ENCODE peak calls at places on chromosomes 6 and 20, in ten cellular contexts. One of them, this sample, is unnamed.

GRCh38 chr6:142637624-142638023 is 307.4 kb downstream of the HIVEP2 start:
- DNase-seq in endothelial cell: no peak
- DNase-seq in GM12891: no peak
- DNase-seq in NCI-H2171 treated with DMSO at 0.1 percent for 48 hours: no peak
- DNase-seq in left ventricle myocardium inferior: no peak
- DNase-seq in SK-MEL-5: no peak
- DNase-seq in caudate nucleus: no peak
- DNase-seq in NCI-H1105 treated with DMSO at 0.1 percent for 48 hours: no peak
- DNase-seq in brain microvascular endothelial cell: no peak
- DNase-seq in cardiac muscle cell: no peak
- DNase-seq in this sample: no peak

GRCh38 chr6:133951881-133952814 is 876 bp upstream of the TBPL1 start:
- DNase-seq in endothelial cell: peak
- DNase-seq in GM12891: peak
- DNase-seq in NCI-H2171 treated with DMSO at 0.1 percent for 48 hours: peak
- DNase-seq in left ventricle myocardium inferior: peak
- DNase-seq in SK-MEL-5: peak
- DNase-seq in caudate nucleus: no peak
- DNase-seq in NCI-H1105 treated with DMSO at 0.1 percent for 48 hours: peak
- DNase-seq in brain microvascular endothelial cell: peak
- DNase-seq in cardiac muscle cell: peak
- DNase-seq in this sample: peak

GRCh38 chr20:51768759-51769517 is 748 bp upstream of the ATP9A start:
- DNase-seq in endothelial cell: no peak
- DNase-seq in GM12891: no peak
- DNase-seq in NCI-H2171 treated with DMSO at 0.1 percent for 48 hours: peak
- DNase-seq in left ventricle myocardium inferior: no peak
- DNase-seq in SK-MEL-5: no peak
- DNase-seq in caudate nucleus: no peak
- DNase-seq in NCI-H1105 treated with DMSO at 0.1 percent for 48 hours: no peak
- DNase-seq in brain microvascular endothelial cell: no peak
- DNase-seq in cardiac muscle cell: no peak
- DNase-seq in this sample: no peak

GRCh38 chr6:98724537-98724936 is 109.8 kb upstream of the POU3F2 start:
- DNase-seq in endothelial cell: no peak
- DNase-seq in GM12891: no peak
- DNase-seq in NCI-H2171 treated with DMSO at 0.1 percent for 48 hours: no peak
- DNase-seq in left ventricle myocardium inferior: no peak
- DNase-seq in SK-MEL-5: no peak
- DNase-seq in caudate nucleus: no peak
- DNase-seq in NCI-H1105 treated with DMSO at 0.1 percent for 48 hours: no peak
- DNase-seq in brain microvascular endothelial cell: no peak
- DNase-seq in cardiac muscle cell: peak
- DNase-seq in this sample: peak

GRCh38 chr6:17865798-17866725 is 121.4 kb downstream of the KIF13A start:
- DNase-seq in endothelial cell: no peak
- DNase-seq in GM12891: no peak
- DNase-seq in NCI-H2171 treated with DMSO at 0.1 percent for 48 hours: no peak
- DNase-seq in left ventricle myocardium inferior: peak
- DNase-seq in SK-MEL-5: peak
- DNase-seq in caudate nucleus: no peak
- DNase-seq in NCI-H1105 treated with DMSO at 0.1 percent for 48 hours: no peak
- DNase-seq in brain microvascular endothelial cell: peak
- DNase-seq in cardiac muscle cell: no peak
- DNase-seq in this sample: peak

GRCh38 chr20:5221078-5221430 is 94.2 kb downstream of the CDS2 start:
- DNase-seq in endothelial cell: no peak
- DNase-seq in GM12891: no peak
- DNase-seq in NCI-H2171 treated with DMSO at 0.1 percent for 48 hours: no peak
- DNase-seq in left ventricle myocardium inferior: no peak
- DNase-seq in SK-MEL-5: peak
- DNase-seq in caudate nucleus: no peak
- DNase-seq in NCI-H1105 treated with DMSO at 0.1 percent for 48 hours: no peak
- DNase-seq in brain microvascular endothelial cell: no peak
- DNase-seq in cardiac muscle cell: no peak
- DNase-seq in this sample: no peak

GRCh38 chr20:46562373-46563169 is 12.1 kb upstream of the OCSTAMP start:
- DNase-seq in endothelial cell: peak
- DNase-seq in GM12891: peak
- DNase-seq in NCI-H2171 treated with DMSO at 0.1 percent for 48 hours: peak
- DNase-seq in left ventricle myocardium inferior: peak
- DNase-seq in SK-MEL-5: peak
- DNase-seq in caudate nucleus: peak
- DNase-seq in NCI-H1105 treated with DMSO at 0.1 percent for 48 hours: peak
- DNase-seq in brain microvascular endothelial cell: peak
- DNase-seq in cardiac muscle cell: peak
- DNase-seq in this sample: peak

GRCh38 chr6:144710207-144710606 is 425.1 kb downstream of the UTRN start:
- DNase-seq in endothelial cell: no peak
- DNase-seq in GM12891: no peak
- DNase-seq in NCI-H2171 treated with DMSO at 0.1 percent for 48 hours: no peak
- DNase-seq in left ventricle myocardium inferior: no peak
- DNase-seq in SK-MEL-5: peak
- DNase-seq in caudate nucleus: no peak
- DNase-seq in NCI-H1105 treated with DMSO at 0.1 percent for 48 hours: no peak
- DNase-seq in brain microvascular endothelial cell: peak
- DNase-seq in cardiac muscle cell: no peak
- DNase-seq in this sample: peak

GRCh38 chr6:118297821-118298220 is 250.3 kb upstream of the PLN start:
- DNase-seq in endothelial cell: no peak
- DNase-seq in GM12891: no peak
- DNase-seq in NCI-H2171 treated with DMSO at 0.1 percent for 48 hours: no peak
- DNase-seq in left ventricle myocardium inferior: no peak
- DNase-seq in SK-MEL-5: peak
- DNase-seq in caudate nucleus: no peak
- DNase-seq in NCI-H1105 treated with DMSO at 0.1 percent for 48 hours: no peak
- DNase-seq in brain microvascular endothelial cell: no peak
- DNase-seq in cardiac muscle cell: no peak
- DNase-seq in this sample: no peak

GRCh38 chr6:40520108-40520507 is 67.1 kb downstream of the LRFN2 start:
- DNase-seq in endothelial cell: no peak
- DNase-seq in GM12891: no peak
- DNase-seq in NCI-H2171 treated with DMSO at 0.1 percent for 48 hours: no peak
- DNase-seq in left ventricle myocardium inferior: no peak
- DNase-seq in SK-MEL-5: no peak
- DNase-seq in caudate nucleus: no peak
- DNase-seq in NCI-H1105 treated with DMSO at 0.1 percent for 48 hours: no peak
- DNase-seq in brain microvascular endothelial cell: no peak
- DNase-seq in cardiac muscle cell: no peak
- DNase-seq in this sample: no peak

GRCh38 chr6:6319947-6320811 is at the start of gene F13A1:
- DNase-seq in endothelial cell: no peak
- DNase-seq in GM12891: no peak
- DNase-seq in NCI-H2171 treated with DMSO at 0.1 percent for 48 hours: no peak
- DNase-seq in left ventricle myocardium inferior: peak
- DNase-seq in SK-MEL-5: no peak
- DNase-seq in caudate nucleus: no peak
- DNase-seq in NCI-H1105 treated with DMSO at 0.1 percent for 48 hours: peak
- DNase-seq in brain microvascular endothelial cell: no peak
- DNase-seq in cardiac muscle cell: no peak
- DNase-seq in this sample: no peak

GRCh38 chr6:103893082-103893481 is 966.6 kb downstream of the HACE1 start:
- DNase-seq in endothelial cell: no peak
- DNase-seq in GM12891: no peak
- DNase-seq in NCI-H2171 treated with DMSO at 0.1 percent for 48 hours: no peak
- DNase-seq in left ventricle myocardium inferior: no peak
- DNase-seq in SK-MEL-5: no peak
- DNase-seq in caudate nucleus: no peak
- DNase-seq in NCI-H1105 treated with DMSO at 0.1 percent for 48 hours: no peak
- DNase-seq in brain microvascular endothelial cell: peak
- DNase-seq in cardiac muscle cell: no peak
- DNase-seq in this sample: peak

GRCh38 chr6:37049990-37050853 is 44.8 kb downstream of the FGD2 start:
- DNase-seq in endothelial cell: no peak
- DNase-seq in GM12891: peak
- DNase-seq in NCI-H2171 treated with DMSO at 0.1 percent for 48 hours: no peak
- DNase-seq in left ventricle myocardium inferior: peak
- DNase-seq in SK-MEL-5: no peak
- DNase-seq in caudate nucleus: no peak
- DNase-seq in NCI-H1105 treated with DMSO at 0.1 percent for 48 hours: no peak
- DNase-seq in brain microvascular endothelial cell: no peak
- DNase-seq in cardiac muscle cell: no peak
- DNase-seq in this sample: no peak

GRCh38 chr6:31718294-31718693 is 3.1 kb downstream of the LY6G6D start:
- DNase-seq in endothelial cell: no peak
- DNase-seq in GM12891: no peak
- DNase-seq in NCI-H2171 treated with DMSO at 0.1 percent for 48 hours: no peak
- DNase-seq in left ventricle myocardium inferior: no peak
- DNase-seq in SK-MEL-5: no peak
- DNase-seq in caudate nucleus: no peak
- DNase-seq in NCI-H1105 treated with DMSO at 0.1 percent for 48 hours: peak
- DNase-seq in brain microvascular endothelial cell: no peak
- DNase-seq in cardiac muscle cell: no peak
- DNase-seq in this sample: no peak

GRCh38 chr6:42451595-42452170 is at the start of gene TRERF1:
- DNase-seq in endothelial cell: peak
- DNase-seq in GM12891: peak
- DNase-seq in NCI-H2171 treated with DMSO at 0.1 percent for 48 hours: peak
- DNase-seq in left ventricle myocardium inferior: peak
- DNase-seq in SK-MEL-5: peak
- DNase-seq in caudate nucleus: no peak
- DNase-seq in NCI-H1105 treated with DMSO at 0.1 percent for 48 hours: peak
- DNase-seq in brain microvascular endothelial cell: peak
- DNase-seq in cardiac muscle cell: peak
- DNase-seq in this sample: no peak

GRCh38 chr6:158047563-158048323 is 66.1 kb downstream of the SYNJ2 start:
- DNase-seq in endothelial cell: no peak
- DNase-seq in GM12891: no peak
- DNase-seq in NCI-H2171 treated with DMSO at 0.1 percent for 48 hours: no peak
- DNase-seq in left ventricle myocardium inferior: peak
- DNase-seq in SK-MEL-5: no peak
- DNase-seq in caudate nucleus: no peak
- DNase-seq in NCI-H1105 treated with DMSO at 0.1 percent for 48 hours: no peak
- DNase-seq in brain microvascular endothelial cell: no peak
- DNase-seq in cardiac muscle cell: no peak
- DNase-seq in this sample: no peak

GRCh38 chr20:35015863-35016193 is 60.2 kb downstream of the MYH7B start:
- DNase-seq in endothelial cell: no peak
- DNase-seq in GM12891: no peak
- DNase-seq in NCI-H2171 treated with DMSO at 0.1 percent for 48 hours: no peak
- DNase-seq in left ventricle myocardium inferior: no peak
- DNase-seq in SK-MEL-5: no peak
- DNase-seq in caudate nucleus: no peak
- DNase-seq in NCI-H1105 treated with DMSO at 0.1 percent for 48 hours: no peak
- DNase-seq in brain microvascular endothelial cell: no peak
- DNase-seq in cardiac muscle cell: no peak
- DNase-seq in this sample: no peak

GRCh38 chr20:48738399-48739304 is 89.1 kb downstream of the PREX1 start:
- DNase-seq in endothelial cell: no peak
- DNase-seq in GM12891: no peak
- DNase-seq in NCI-H2171 treated with DMSO at 0.1 percent for 48 hours: no peak
- DNase-seq in left ventricle myocardium inferior: no peak
- DNase-seq in SK-MEL-5: no peak
- DNase-seq in caudate nucleus: no peak
- DNase-seq in NCI-H1105 treated with DMSO at 0.1 percent for 48 hours: no peak
- DNase-seq in brain microvascular endothelial cell: no peak
- DNase-seq in cardiac muscle cell: peak
- DNase-seq in this sample: no peak

GRCh38 chr6:34564181-34564580 is 8.1 kb upstream of the SPDEF start:
- DNase-seq in endothelial cell: no peak
- DNase-seq in GM12891: no peak
- DNase-seq in NCI-H2171 treated with DMSO at 0.1 percent for 48 hours: no peak
- DNase-seq in left ventricle myocardium inferior: no peak
- DNase-seq in SK-MEL-5: no peak
- DNase-seq in caudate nucleus: no peak
- DNase-seq in NCI-H1105 treated with DMSO at 0.1 percent for 48 hours: no peak
- DNase-seq in brain microvascular endothelial cell: no peak
- DNase-seq in cardiac muscle cell: no peak
- DNase-seq in this sample: no peak

This sample was measured in non-pigmented ciliary epithelial cell.